ENCODE peak calls at places on chromosomes 16 and 17, in six cellular contexts. U is H9, C is IMR-90, J is mesenchymal stem cell, S is trophoblast cell, N is H1. G is an unnamed sample.

GRCh38 chr17:57868007-57868774 is 18.3 kb upstream of the MRPS23 start:
- DNase-seq in J (peak; percentile 90), U (peak; percentile 91), C (peak; percentile 94), S (peak; percentile 59), N (peak; percentile 71), G (peak; percentile 56)

GRCh38 chr16:78775161-78775561 is 675.7 kb downstream of the WWOX start:
- DNase-seq in N (no peak), C (no peak), U (no peak), S (no peak), J (no peak), G (no peak)

GRCh38 chr16:10957771-10958486 is 13.6 kb downstream of the CLEC16A start:
- DNase-seq in U (no peak), S (peak; percentile 52), J (peak; percentile 75), N (no peak), C (peak; percentile 59), G (no peak)

GRCh38 chr17:16477255-16477654 is 14.7 kb downstream of the LRRC75A start:
- DNase-seq in J (peak; percentile 87), U (peak; percentile 79), S (peak; percentile 39), N (no peak), C (peak; percentile 89), G (no peak)

GRCh38 chr16:6835941-6836340 is 496.7 kb upstream of the RBFOX1 start:
- DNase-seq in C (no peak), N (no peak), S (no peak), J (no peak), U (no peak), G (no peak)

GRCh38 chr17:38538906-38539305 is 66.8 kb downstream of the SRCIN1 start:
- DNase-seq in N (no peak), J (no peak), U (no peak), C (no peak), S (no peak), G (no peak)

GRCh38 chr17:34235389-34236028 is 19.6 kb upstream of the CCL2 start:
- DNase-seq in S (peak; percentile 11), U (no peak), C (peak; percentile 65), J (no peak), N (no peak), G (no peak)

GRCh38 chr17:53106886-53107285 is 715.8 kb upstream of the KIF2B start:
- DNase-seq in C (no peak), N (no peak), J (no peak), U (no peak), S (no peak), G (no peak)

GRCh38 chr16:3099732-3100499 is 822 bp upstream of the ZSCAN10 start:
- DNase-seq in J (peak; percentile 89), U (peak; percentile 95), S (peak; percentile 94), C (peak; percentile 78), N (peak; percentile 96), G (peak; percentile 93)

GRCh38 chr16:642189-643049 is 791 bp downstream of the MCRIP2 start:
- DNase-seq in J (peak; percentile 49), S (peak; percentile 57), C (no peak), U (no peak), N (peak; percentile 73), G (no peak)

GRCh38 chr16:2229602-2230250 is 6.3 kb downstream of the E4F1 start:
- DNase-seq in S (no peak), J (no peak), C (no peak), N (no peak), U (no peak), G (no peak)

GRCh38 chr17:59512844-59513383 is 52.5 kb upstream of the DHX40 start:
- DNase-seq in S (no peak), J (no peak), C (no peak), N (no peak), U (no peak), G (no peak)

DNA sequence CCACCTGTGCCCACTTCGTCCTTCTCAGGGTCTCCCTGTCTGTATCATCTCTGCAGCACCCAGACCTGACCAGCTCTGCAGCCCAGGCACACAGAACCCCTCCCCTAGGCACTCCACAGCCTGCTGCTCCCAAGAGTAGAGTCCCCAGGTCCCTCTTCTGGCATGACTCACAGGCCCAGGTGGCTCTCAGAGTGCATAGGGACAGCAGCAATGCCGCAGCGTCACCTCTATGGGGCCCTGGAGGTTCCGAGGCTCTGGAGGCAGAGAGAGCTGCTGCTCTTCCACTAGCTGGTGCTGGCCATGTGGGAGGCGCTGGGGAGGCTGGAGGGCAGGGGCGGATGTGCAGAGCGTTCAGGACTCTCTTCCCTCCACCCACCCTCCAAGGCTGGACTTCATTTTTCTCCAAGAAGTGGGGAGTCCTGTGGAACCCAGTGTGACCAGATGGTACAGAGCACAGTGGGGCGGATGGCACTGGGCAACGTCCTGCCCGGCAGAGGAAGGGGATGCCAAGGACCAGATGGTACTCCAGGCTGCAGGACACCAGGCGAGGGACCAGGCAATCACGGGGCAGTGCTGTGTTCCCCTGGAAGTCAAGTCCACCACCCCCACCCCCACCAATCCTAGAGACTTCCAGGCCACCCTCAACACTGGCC is 151.7 kb downstream of the RBFOX3 start:
- DNase-seq in J (no peak), S (no peak), U (peak; percentile 52), C (no peak), N (no peak), G (no peak)
- H4K91ac ChIP-seq in J (no peak overlapping the region), S (no peak overlapping the region), U (no peak overlapping the region), C (no peak overlapping the region), N (no peak overlapping the region), G (no peak overlapping the region)

GRCh38 chr17:41919840-41920579 is 1.3 kb upstream of the ACLY start:
- DNase-seq in S (no peak), C (peak; percentile 33), U (peak; percentile 62), J (no peak), N (peak; percentile 59), G (no peak)
- H2AK5ac ChIP-seq in S (peak overlapping the region; percentile 9), C (peak overlapping the region; percentile 69), U (no peak overlapping the region), J (no peak overlapping the region), N (peak overlapping the region; percentile 84), G (no peak overlapping the region)

DNA sequence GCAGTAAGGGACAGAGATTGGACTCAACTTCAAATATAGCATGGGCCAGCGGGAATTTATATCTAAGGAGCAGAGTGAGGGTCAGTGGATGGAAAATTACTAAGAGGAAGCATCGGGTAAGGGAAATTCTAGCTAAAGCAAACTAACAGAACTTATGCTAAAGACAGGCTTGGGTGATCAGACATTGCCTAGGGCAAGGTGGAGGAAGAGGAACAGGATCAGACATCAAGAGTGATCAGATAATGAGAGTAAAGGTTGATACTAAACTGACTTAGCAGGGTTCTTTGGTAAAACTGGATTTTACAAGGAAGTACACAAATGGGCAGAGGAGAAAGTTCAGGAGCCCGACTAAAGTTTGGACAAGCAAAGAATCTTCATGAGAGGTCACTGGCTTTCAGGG is 86.3 kb upstream of the TOM1L1 start:
- DNase-seq in C (no peak), N (no peak), J (no peak), U (no peak), S (no peak), G (no peak)
- H3K4ac ChIP-seq in C (no peak overlapping the region), N (no peak overlapping the region), J (no peak overlapping the region), U (no peak overlapping the region), S (no peak overlapping the region), G (no peak overlapping the region)

GRCh38 chr16:86499889-86500707 is 10.2 kb upstream of the FOXF1 start:
- DNase-seq in U (peak; percentile 63), S (no peak), C (no peak), J (peak; percentile 75), N (no peak), G (no peak)
- H4K91ac ChIP-seq in U (no peak overlapping the region), S (no peak overlapping the region), C (peak overlapping the region; percentile 62), J (peak overlapping the region; percentile 70), N (no peak overlapping the region), G (no peak overlapping the region)

DNA sequence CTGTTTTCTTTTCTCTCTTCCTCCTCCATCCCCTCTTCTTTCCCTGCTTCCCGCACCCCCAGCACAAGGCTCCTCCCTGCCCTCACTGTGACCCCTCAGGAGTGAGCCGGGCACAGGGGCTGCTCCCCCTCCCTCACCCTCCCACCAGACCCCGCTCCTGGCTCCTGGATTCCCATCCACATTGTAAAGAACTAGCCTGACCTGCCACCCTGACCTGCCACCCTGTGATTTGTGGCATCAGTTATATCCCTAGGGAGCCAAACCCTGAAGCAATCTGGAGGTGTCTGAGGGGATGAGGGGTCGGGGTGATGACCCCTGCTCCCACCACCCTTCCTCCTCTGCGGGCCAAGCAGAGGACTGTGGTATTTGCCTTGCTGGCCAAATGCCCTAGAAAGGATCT is 98.0 kb upstream of the LHX1 start:
- DNase-seq in N (no peak), U (no peak), S (no peak), C (no peak), J (no peak), G (no peak)
- H2AK5ac ChIP-seq in N (no peak overlapping the region), U (no peak overlapping the region), S (no peak overlapping the region), C (no peak overlapping the region), J (no peak overlapping the region), G (no peak overlapping the region)